ENCODE peak calls at places on chromosome 20, in seven cellular contexts. One of them, this sample, is unnamed.

GRCh38 chr20:32164984-32165735 is 42.4 kb downstream of the PLAGL2 start:
- DNase-seq in HEK293T: no peak
- DNase-seq in HepG2: no peak
- DNase-seq in HCT116: no peak
- DNase-seq in H1: no peak
- DNase-seq in GM12878: no peak
- DNase-seq in WTC11: no peak
- DNase-seq in this sample: no peak

GRCh38 chr20:4555188-4555893 is 166.4 kb upstream of the PRND start:
- DNase-seq in HEK293T: no peak
- DNase-seq in HepG2: no peak
- DNase-seq in HCT116: peak
- DNase-seq in H1: no peak
- DNase-seq in GM12878: no peak
- DNase-seq in WTC11: no peak
- DNase-seq in this sample: no peak

GRCh38 chr20:33909331-33909921 is 84.3 kb upstream of the RALY start:
- DNase-seq in HEK293T: no peak
- DNase-seq in HepG2: peak
- DNase-seq in HCT116: peak
- DNase-seq in H1: no peak
- DNase-seq in GM12878: no peak
- DNase-seq in WTC11: no peak
- DNase-seq in this sample: no peak

GRCh38 chr20:36836591-36837329 is 39.2 kb upstream of the TLDC2 start:
- DNase-seq in HEK293T: peak
- DNase-seq in HepG2: peak
- DNase-seq in HCT116: peak
- DNase-seq in H1: peak
- DNase-seq in GM12878: no peak
- DNase-seq in WTC11: peak
- DNase-seq in this sample: peak

GRCh38 chr20:36575066-36575743 is 1.8 kb downstream of the TGIF2 start:
- DNase-seq in HEK293T: peak
- DNase-seq in HepG2: peak
- DNase-seq in HCT116: no peak
- DNase-seq in H1: no peak
- DNase-seq in GM12878: no peak
- DNase-seq in WTC11: peak
- DNase-seq in this sample: peak

GRCh38 chr20:15930324-15931305 is 642.6 kb downstream of the KIF16B start:
- DNase-seq in HEK293T: peak
- DNase-seq in HepG2: peak
- DNase-seq in HCT116: no peak
- DNase-seq in H1: no peak
- DNase-seq in GM12878: no peak
- DNase-seq in WTC11: no peak
- DNase-seq in this sample: no peak

GRCh38 chr20:20367681-20368413 is at the start of gene INSM1:
- DNase-seq in HEK293T: peak
- DNase-seq in HepG2: no peak
- DNase-seq in HCT116: no peak
- DNase-seq in H1: no peak
- DNase-seq in GM12878: no peak
- DNase-seq in WTC11: peak
- DNase-seq in this sample: no peak

GRCh38 chr20:12166053-12166717 is 248.5 kb downstream of the BTBD3 start:
- DNase-seq in HEK293T: no peak
- DNase-seq in HepG2: no peak
- DNase-seq in HCT116: no peak
- DNase-seq in H1: no peak
- DNase-seq in GM12878: no peak
- DNase-seq in WTC11: no peak
- DNase-seq in this sample: no peak

GRCh38 chr20:34643919-34644318 is 33.0 kb downstream of the PIGU start:
- DNase-seq in HEK293T: no peak
- DNase-seq in HepG2: no peak
- DNase-seq in HCT116: no peak
- DNase-seq in H1: no peak
- DNase-seq in GM12878: no peak
- DNase-seq in WTC11: no peak
- DNase-seq in this sample: no peak

GRCh38 chr20:58851969-58852458 is 502 bp upstream of the GNAS start:
- DNase-seq in HEK293T: no peak
- DNase-seq in HepG2: no peak
- DNase-seq in HCT116: no peak
- DNase-seq in H1: no peak
- DNase-seq in GM12878: no peak
- DNase-seq in WTC11: no peak
- DNase-seq in this sample: no peak

GRCh38 chr20:44029848-44030230 is 115.2 kb downstream of the TOX2 start:
- DNase-seq in HEK293T: no peak
- DNase-seq in HepG2: no peak
- DNase-seq in HCT116: no peak
- DNase-seq in H1: no peak
- DNase-seq in GM12878: no peak
- DNase-seq in WTC11: no peak
- DNase-seq in this sample: no peak
- TF ChIP-seq SP1 in HEK293T: no peak
- TF ChIP-seq SP1 in HepG2: no peak
- TF ChIP-seq SP1 in HCT116: no peak
- TF ChIP-seq SP1 in H1: no peak
- TF ChIP-seq SP1 in GM12878: no peak
- TF ChIP-seq SP1 in WTC11: no peak
- TF ChIP-seq SP1 in this sample: no peak

GRCh38 chr20:18615020-18615652 is 27.3 kb downstream of the DTD1 start:
- DNase-seq in HEK293T: no peak
- DNase-seq in HepG2: no peak
- DNase-seq in HCT116: no peak
- DNase-seq in H1: no peak
- DNase-seq in GM12878: no peak
- DNase-seq in WTC11: no peak
- DNase-seq in this sample: no peak
- TF ChIP-seq SP1 in HEK293T: no peak
- TF ChIP-seq SP1 in HepG2: no peak
- TF ChIP-seq SP1 in HCT116: no peak
- TF ChIP-seq SP1 in H1: no peak
- TF ChIP-seq SP1 in GM12878: no peak
- TF ChIP-seq SP1 in WTC11: no peak
- TF ChIP-seq SP1 in this sample: no peak

DNA sequence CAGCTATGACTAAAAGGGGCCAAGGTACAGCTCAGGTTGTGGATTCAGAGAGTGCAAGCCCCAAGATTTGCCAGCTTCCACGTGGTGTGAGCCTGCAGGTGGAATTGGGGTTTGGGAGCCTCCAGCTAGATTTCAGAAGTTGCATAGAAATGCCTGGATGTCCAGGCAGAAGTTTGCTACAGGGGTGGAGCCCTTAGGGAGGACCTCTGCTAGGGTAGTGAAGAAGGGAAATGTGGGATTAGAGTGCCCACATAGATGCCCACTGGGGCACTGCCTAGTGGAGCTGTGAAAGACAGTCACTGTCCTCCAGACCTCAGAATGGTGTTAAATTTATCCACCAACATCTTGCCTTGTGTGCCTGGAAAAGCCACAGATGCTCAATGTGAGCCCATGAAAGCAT is 255.1 kb downstream of the BMP2 start:
- DNase-seq in HEK293T: no peak
- DNase-seq in HepG2: no peak
- DNase-seq in HCT116: no peak
- DNase-seq in H1: no peak
- DNase-seq in GM12878: no peak
- DNase-seq in WTC11: no peak
- DNase-seq in this sample: no peak
- TF ChIP-seq SP1 in HEK293T: no peak
- TF ChIP-seq SP1 in HepG2: no peak
- TF ChIP-seq SP1 in HCT116: no peak
- TF ChIP-seq SP1 in H1: no peak
- TF ChIP-seq SP1 in GM12878: no peak
- TF ChIP-seq SP1 in WTC11: no peak
- TF ChIP-seq SP1 in this sample: no peak

GRCh38 chr20:57471496-57472210 is 53.3 kb downstream of the CTCFL start:
- DNase-seq in HEK293T: no peak
- DNase-seq in HepG2: no peak
- DNase-seq in HCT116: no peak
- DNase-seq in H1: no peak
- DNase-seq in GM12878: no peak
- DNase-seq in WTC11: no peak
- DNase-seq in this sample: no peak

GRCh38 chr20:57474816-57475215 is 50.1 kb downstream of the CTCFL start:
- DNase-seq in HEK293T: no peak
- DNase-seq in HepG2: no peak
- DNase-seq in HCT116: no peak
- DNase-seq in H1: no peak
- DNase-seq in GM12878: no peak
- DNase-seq in WTC11: peak
- DNase-seq in this sample: no peak

GRCh38 chr20:57474191-57474590 is 50.7 kb downstream of the CTCFL start:
- DNase-seq in HEK293T: no peak
- DNase-seq in HepG2: no peak
- DNase-seq in HCT116: no peak
- DNase-seq in H1: no peak
- DNase-seq in GM12878: no peak
- DNase-seq in WTC11: no peak
- DNase-seq in this sample: no peak

GRCh38 chr20:57475388-57476072 is 49.4 kb downstream of the CTCFL start:
- DNase-seq in HEK293T: no peak
- DNase-seq in HepG2: no peak
- DNase-seq in HCT116: no peak
- DNase-seq in H1: no peak
- DNase-seq in GM12878: no peak
- DNase-seq in WTC11: peak
- DNase-seq in this sample: no peak

DNA sequence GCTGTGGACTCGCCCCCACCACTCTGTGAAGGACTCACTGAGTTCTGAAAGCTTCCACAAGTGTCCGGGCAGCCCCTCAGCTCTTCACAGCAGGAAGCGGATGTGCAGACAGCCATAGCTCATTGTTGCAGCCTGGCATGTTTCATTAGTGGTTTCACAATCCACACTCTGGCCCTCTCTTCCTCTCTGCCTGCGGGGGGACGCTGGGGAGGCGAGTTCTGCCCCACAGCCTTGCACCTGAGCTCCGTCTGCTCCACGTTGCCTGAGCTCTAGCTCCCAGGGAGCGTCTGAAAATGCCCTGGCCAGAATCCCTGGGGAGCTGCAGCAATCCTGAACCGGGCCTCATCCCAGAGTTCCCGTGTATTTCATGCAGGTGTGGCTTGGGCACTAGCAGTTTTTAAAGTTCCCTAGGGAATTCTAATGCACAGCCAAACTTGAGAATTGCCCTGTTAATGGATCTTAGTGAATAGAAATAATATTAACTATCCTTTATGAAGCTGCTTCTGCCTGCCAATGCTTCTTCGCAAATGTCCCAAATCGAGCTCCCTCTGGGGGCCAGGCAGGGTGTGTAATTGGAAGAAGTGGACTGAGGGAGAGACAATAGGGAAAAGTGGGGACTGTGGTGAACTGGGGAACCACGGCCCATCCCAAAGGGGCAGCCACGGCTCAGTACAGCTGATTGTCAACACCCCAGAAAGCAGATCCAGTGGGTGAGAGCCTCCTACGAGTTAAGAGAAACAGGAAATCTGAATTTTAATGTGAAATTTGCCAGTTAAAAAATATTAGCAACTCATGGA is 51.5 kb downstream of the CTCFL start:
- DNase-seq in HEK293T: peak
- DNase-seq in HepG2: no peak
- DNase-seq in HCT116: no peak
- DNase-seq in H1: no peak
- DNase-seq in GM12878: peak
- DNase-seq in WTC11: peak
- DNase-seq in this sample: no peak
- TF ChIP-seq SP1 in HEK293T: no peak
- TF ChIP-seq SP1 in HepG2: no peak
- TF ChIP-seq SP1 in HCT116: no peak
- TF ChIP-seq SP1 in H1: no peak
- TF ChIP-seq SP1 in GM12878: no peak
- TF ChIP-seq SP1 in WTC11: no peak
- TF ChIP-seq SP1 in this sample: no peak

GRCh38 chr20:62345681-62346370 is 21.3 kb downstream of the LAMA5 start:
- DNase-seq in HEK293T: no peak
- DNase-seq in HepG2: no peak
- DNase-seq in HCT116: no peak
- DNase-seq in H1: no peak
- DNase-seq in GM12878: no peak
- DNase-seq in WTC11: no peak
- DNase-seq in this sample: no peak
- TF ChIP-seq SP1 in HEK293T: no peak
- TF ChIP-seq SP1 in HepG2: no peak
- TF ChIP-seq SP1 in HCT116: no peak
- TF ChIP-seq SP1 in H1: no peak
- TF ChIP-seq SP1 in GM12878: no peak
- TF ChIP-seq SP1 in WTC11: no peak
- TF ChIP-seq SP1 in this sample: no peak

DNA sequence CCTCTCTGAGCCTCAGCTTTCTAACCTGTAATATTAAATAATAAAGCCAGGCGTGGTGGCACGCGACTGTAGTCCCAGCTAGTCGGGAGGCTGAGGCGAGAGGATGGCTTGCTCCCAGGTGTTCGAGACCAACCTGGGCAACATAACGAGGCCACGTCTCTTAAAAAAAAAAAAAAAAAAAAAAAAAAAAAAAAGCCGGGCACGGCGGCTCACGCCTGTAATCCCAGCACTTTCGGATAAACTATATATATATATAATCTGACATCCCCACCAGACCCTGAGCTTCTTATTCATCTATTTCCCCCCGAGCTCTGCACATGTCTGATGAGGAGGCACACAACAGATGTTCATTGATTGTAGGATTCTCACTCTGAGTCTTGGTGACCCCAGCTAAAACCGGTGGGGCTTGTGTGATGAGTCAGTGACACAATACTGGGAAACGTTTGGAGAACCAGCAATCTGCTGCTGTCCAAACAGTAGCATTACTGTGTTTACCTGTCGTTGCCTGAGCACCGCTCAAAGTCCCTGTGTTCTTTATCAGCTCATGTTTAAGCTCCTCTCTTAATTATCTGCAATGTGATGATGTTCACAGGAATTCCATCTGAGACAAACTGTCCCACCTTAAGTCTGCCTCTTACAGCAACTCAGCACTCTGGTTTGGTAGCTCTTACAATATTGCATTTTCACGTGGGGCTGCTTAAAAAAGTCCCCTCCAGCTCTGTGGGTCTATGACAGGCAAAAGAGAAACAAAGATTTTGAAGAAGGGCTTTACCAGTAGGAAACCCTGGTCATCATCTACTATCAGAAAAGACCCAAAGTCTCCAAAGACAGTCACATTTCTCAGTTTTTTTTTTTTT is 1.0 kb upstream of the SPATA2 start:
- DNase-seq in HEK293T: no peak
- DNase-seq in HepG2: peak
- DNase-seq in HCT116: no peak
- DNase-seq in H1: no peak
- DNase-seq in GM12878: no peak
- DNase-seq in WTC11: no peak
- DNase-seq in this sample: peak
- TF ChIP-seq SP1 in HEK293T: no peak
- TF ChIP-seq SP1 in HepG2: no peak
- TF ChIP-seq SP1 in HCT116: peak
- TF ChIP-seq SP1 in H1: no peak
- TF ChIP-seq SP1 in GM12878: no peak
- TF ChIP-seq SP1 in WTC11: no peak
- TF ChIP-seq SP1 in this sample: no peak

GRCh38 chr20:50163570-50164317 is 10.2 kb upstream of the PEDS1 start:
- DNase-seq in HEK293T: no peak
- DNase-seq in HepG2: peak
- DNase-seq in HCT116: no peak
- DNase-seq in H1: no peak
- DNase-seq in GM12878: no peak
- DNase-seq in WTC11: no peak
- DNase-seq in this sample: peak
- TF ChIP-seq SP1 in HEK293T: no peak
- TF ChIP-seq SP1 in HepG2: no peak
- TF ChIP-seq SP1 in HCT116: no peak
- TF ChIP-seq SP1 in H1: no peak
- TF ChIP-seq SP1 in GM12878: no peak
- TF ChIP-seq SP1 in WTC11: no peak
- TF ChIP-seq SP1 in this sample: no peak